ENCODE peak calls at places on chromosomes 16 and 17, in seven cellular contexts. D is MM.1S, G is activated B cell treated with CpG ODN at 0.5 μM for 24 hours, J is progenitor cell of endocrine pancreas, P is Calu3, A is thoracic aorta, K is lung. W is an unnamed sample.

GRCh38 chr16:69481901-69482341 is 57.5 kb downstream of the CYB5B start:
- DNase-seq in D (no peak), G (no peak), J (no peak), P (no peak), A (peak), K (peak), W (no peak)

GRCh38 chr16:5008311-5008731 is 25.4 kb downstream of the NAGPA start:
- DNase-seq in D (no peak), G (no peak), J (no peak), P (no peak), A (no peak), K (no peak), W (no peak)

GRCh38 chr16:58644765-58645487 is 15.3 kb upstream of the CNOT1 start:
- DNase-seq in D (no peak), G (no peak), J (no peak), P (peak), A (no peak), K (no peak), W (no peak)

GRCh38 chr17:82937411-82938371 is 97.9 kb upstream of the ZNF750 start:
- DNase-seq in D (no peak), G (no peak), J (no peak), P (no peak), A (no peak), K (no peak), W (no peak)

GRCh38 chr17:3986270-3986938 is 22.2 kb upstream of the ATP2A3 start:
- DNase-seq in D (peak), G (no peak), J (no peak), P (no peak), A (no peak), K (no peak), W (no peak)

GRCh38 chr16:9436175-9436574 is 344.7 kb downstream of the HAPSTR1 start:
- DNase-seq in D (no peak), G (no peak), J (no peak), P (no peak), A (no peak), K (no peak), W (no peak)

GRCh38 chr17:76847031-76847430 is 21.2 kb upstream of the MGAT5B start:
- DNase-seq in D (no peak), G (no peak), J (no peak), P (no peak), A (no peak), K (no peak), W (no peak)

GRCh38 chr16:84749815-84750214 is 50.0 kb downstream of the USP10 start:
- DNase-seq in D (no peak), G (no peak), J (no peak), P (no peak), A (no peak), K (no peak), W (no peak)

GRCh38 chr17:34683390-34683789 is 104.0 kb downstream of the TMEM132E start:
- DNase-seq in D (no peak), G (no peak), J (no peak), P (no peak), A (no peak), K (no peak), W (no peak)

GRCh38 chr17:37779554-37779953 is 34.7 kb upstream of the HNF1B start:
- DNase-seq in D (no peak), G (no peak), J (no peak), P (no peak), A (no peak), K (no peak), W (no peak)

GRCh38 chr17:21352221-21352980 is 23.8 kb upstream of the KCNJ12 start:
- DNase-seq in D (no peak), G (no peak), J (no peak), P (no peak), A (no peak), K (no peak), W (no peak)

GRCh38 chr17:60675997-60676396 is 1.7 kb upstream of the BCAS3 start:
- DNase-seq in D (no peak), G (no peak), J (no peak), P (no peak), A (no peak), K (no peak), W (no peak)

GRCh38 chr16:27529962-27530361 is 19.8 kb downstream of the GTF3C1 start:
- DNase-seq in D (no peak), G (no peak), J (no peak), P (no peak), A (no peak), K (no peak), W (no peak)

GRCh38 chr17:59846391-59847165 is 46.2 kb downstream of the TUBD1 start:
- DNase-seq in D (peak), G (peak), J (no peak), P (peak), A (no peak), K (peak), W (peak)

GRCh38 chr17:70110443-70110880 is 35.4 kb downstream of the KCNJ16 start:
- DNase-seq in D (no peak), G (no peak), J (no peak), P (no peak), A (no peak), K (no peak), W (no peak)

GRCh38 chr16:68146583-68146982 is 61.4 kb downstream of the NFATC3 start:
- DNase-seq in D (no peak), G (no peak), J (no peak), P (no peak), A (no peak), K (no peak), W (no peak)

GRCh38 chr17:42422412-42422957 is 571 bp downstream of the CAVIN1 start:
- DNase-seq in D (peak), G (peak), J (no peak), P (peak), A (no peak), K (no peak), W (peak)

GRCh38 chr17:75561927-75562603 is 25.5 kb upstream of the MYO15B start:
- DNase-seq in D (no peak), G (no peak), J (no peak), P (no peak), A (no peak), K (no peak), W (no peak)

GRCh38 chr17:69870751-69871199 is 204.2 kb upstream of the KCNJ16 start:
- DNase-seq in D (no peak), G (no peak), J (no peak), P (no peak), A (no peak), K (no peak), W (no peak)

GRCh38 chr16:154223-155030 is 2.0 kb downstream of the HBZ start:
- DNase-seq in D (no peak), G (peak), J (no peak), P (no peak), A (no peak), K (no peak), W (peak)

GRCh38 chr16:74298104-74298503 is 1.5 kb downstream of the PSMD7 start:
- DNase-seq in D (no peak), G (no peak), J (no peak), P (peak), A (no peak), K (no peak), W (no peak)

GRCh38 chr17:78692460-78693010 is 89.5 kb downstream of the CYTH1 start:
- DNase-seq in D (no peak), G (no peak), J (no peak), P (no peak), A (no peak), K (no peak), W (no peak)

GRCh38 chr17:21282231-21282630 is 2.3 kb upstream of the MAP2K3 start:
- DNase-seq in D (no peak), G (no peak), J (no peak), P (peak), A (peak), K (no peak), W (no peak)

GRCh38 chr17:8300629-8301242 is 5.5 kb upstream of the SLC25A35 start:
- DNase-seq in D (peak), G (peak), J (peak), P (peak), A (no peak), K (peak), W (peak)

GRCh38 chr16:89908236-89908635 is 10.4 kb upstream of the MC1R start:
- DNase-seq in D (no peak), G (no peak), J (no peak), P (no peak), A (no peak), K (no peak), W (no peak)

GRCh38 chr17:76076765-76077581 is 2.0 kb upstream of the ZACN start:
- DNase-seq in D (no peak), G (peak), J (no peak), P (no peak), A (no peak), K (no peak), W (peak)

GRCh38 chr16:84597518-84598390 is 20.1 kb downstream of the COTL1 start:
- DNase-seq in D (no peak), G (no peak), J (no peak), P (no peak), A (no peak), K (no peak), W (no peak)

GRCh38 chr16:12569061-12569460 is 234.6 kb downstream of the CPPED1 start:
- DNase-seq in D (no peak), G (no peak), J (no peak), P (no peak), A (no peak), K (no peak), W (no peak)

GRCh38 chr17:56891751-56892150 is 22.1 kb downstream of the TRIM25 start:
- DNase-seq in D (no peak), G (peak), J (no peak), P (no peak), A (no peak), K (peak), W (no peak)

GRCh38 chr17:57357830-57358426 is 101.6 kb downstream of the MSI2 start:
- DNase-seq in D (peak), G (no peak), J (no peak), P (peak), A (no peak), K (no peak), W (no peak)

GRCh38 chr16:19389246-19389645 is 28.4 kb upstream of the TMC5 start:
- DNase-seq in D (peak), G (peak), J (peak), P (peak), A (no peak), K (peak), W (peak)

GRCh38 chr17:60941028-60941427 is 263.4 kb downstream of the BCAS3 start:
- DNase-seq in D (no peak), G (no peak), J (no peak), P (no peak), A (peak), K (peak), W (no peak)

GRCh38 chr16:79013930-79014329 is 586.6 kb downstream of the MAF start:
- DNase-seq in D (no peak), G (no peak), J (no peak), P (no peak), A (no peak), K (no peak), W (no peak)

DNA sequence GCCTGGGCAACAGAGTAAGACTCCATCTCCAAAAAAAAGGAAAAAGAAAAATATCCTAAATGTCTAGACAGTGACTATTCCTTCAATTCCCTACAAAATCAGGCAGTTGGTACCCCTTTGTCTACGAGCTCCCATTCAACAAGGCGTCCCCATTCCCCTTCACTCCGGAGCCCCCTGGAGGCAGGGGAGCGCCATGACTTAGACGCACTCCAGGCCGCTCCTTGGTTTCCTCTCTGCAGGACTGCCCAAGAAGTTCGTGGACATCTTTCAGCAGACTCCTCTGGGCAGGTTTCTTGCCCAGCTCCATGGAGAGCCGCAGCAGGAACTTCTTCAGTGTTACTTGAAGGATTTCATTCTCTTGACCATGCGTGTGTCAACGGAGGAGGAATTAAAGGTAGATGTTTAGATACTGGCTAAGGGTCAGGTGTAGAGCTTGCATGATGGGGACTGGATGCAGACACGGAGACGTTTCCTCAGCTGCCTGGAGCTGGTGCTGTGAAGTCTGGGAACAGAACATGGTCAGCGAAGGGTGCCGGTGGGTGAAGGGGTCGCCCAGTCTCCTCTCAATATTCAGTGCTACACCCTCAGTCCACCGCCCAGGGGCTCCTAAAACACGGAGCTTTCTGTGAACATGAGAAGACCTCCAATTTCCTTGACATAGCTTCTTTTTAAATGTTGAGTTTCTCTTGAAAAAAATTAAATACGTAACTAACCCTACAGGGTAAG is 53.3 kb upstream of the ENDOV start:
- DNase-seq in D (no peak), G (no peak), J (no peak), P (peak), A (no peak), K (no peak), W (no peak)
- TF ChIP-seq CTCF in D (peak), G (no peak), J (peak), P (peak), A (peak), K (no peak), W (peak)

GRCh38 chr16:30355144-30355953 is at the start of gene CD2BP2:
- DNase-seq in D (peak), G (peak), J (peak), P (peak), A (peak), K (peak), W (peak)
- TF ChIP-seq CTCF in D (no peak), G (no peak), J (no peak), P (no peak), A (no peak), K (no peak), W (no peak)

GRCh38 chr17:49890077-49890821 is 42.4 kb upstream of the TAC4 start:
- DNase-seq in D (no peak), G (no peak), J (no peak), P (no peak), A (no peak), K (no peak), W (no peak)

GRCh38 chr17:49894761-49895160 is 46.9 kb upstream of the TAC4 start:
- DNase-seq in D (no peak), G (no peak), J (no peak), P (peak), A (no peak), K (no peak), W (no peak)

GRCh38 chr17:49889500-49889899 is 41.6 kb upstream of the TAC4 start:
- DNase-seq in D (no peak), G (no peak), J (no peak), P (no peak), A (no peak), K (no peak), W (no peak)

GRCh38 chr17:49890852-49891251 is 43.0 kb upstream of the TAC4 start:
- DNase-seq in D (no peak), G (no peak), J (no peak), P (no peak), A (no peak), K (no peak), W (no peak)

GRCh38 chr17:49891694-49892389 is 44.0 kb upstream of the TAC4 start:
- DNase-seq in D (no peak), G (no peak), J (no peak), P (no peak), A (no peak), K (no peak), W (no peak)
- TF ChIP-seq CTCF in D (no peak), G (no peak), J (no peak), P (no peak), A (no peak), K (no peak), W (no peak)

GRCh38 chr16:15034266-15035162 is 21.4 kb downstream of the NTAN1 start:
- DNase-seq in D (no peak), G (no peak), J (no peak), P (no peak), A (no peak), K (no peak), W (no peak)

GRCh38 chr16:15033309-15033707 is 22.6 kb downstream of the NTAN1 start:
- DNase-seq in D (no peak), G (no peak), J (no peak), P (no peak), A (no peak), K (no peak), W (no peak)

GRCh38 chr16:15032547-15033308 is 23.1 kb downstream of the NTAN1 start:
- DNase-seq in D (peak), G (no peak), J (no peak), P (no peak), A (no peak), K (no peak), W (no peak)

GRCh38 chr16:15031179-15031578 is 24.7 kb downstream of the NTAN1 start:
- DNase-seq in D (no peak), G (no peak), J (no peak), P (no peak), A (no peak), K (no peak), W (no peak)

DNA sequence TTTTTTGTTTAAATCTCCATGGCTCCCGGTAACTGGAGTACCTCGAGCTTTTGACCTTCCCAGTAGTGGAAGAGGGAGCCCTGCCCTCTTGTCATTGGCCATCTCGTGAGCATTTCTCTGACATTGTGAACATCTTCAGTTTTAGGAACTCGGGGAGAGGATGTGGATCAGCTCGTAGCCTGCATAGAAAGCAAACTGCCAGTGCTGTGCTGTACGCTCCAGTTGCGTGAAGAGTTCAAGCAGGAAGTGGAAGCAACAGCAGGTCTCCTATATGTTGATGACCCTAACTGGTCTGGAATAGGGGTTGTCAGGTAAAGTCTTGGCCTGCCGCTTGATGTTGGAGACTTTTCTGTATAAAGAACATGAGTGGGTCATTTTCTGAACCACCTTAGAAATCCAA is 24.3 kb downstream of the NTAN1 start:
- DNase-seq in D (no peak), G (no peak), J (no peak), P (no peak), A (no peak), K (no peak), W (no peak)
- TF ChIP-seq CTCF in D (no peak), G (no peak), J (no peak), P (no peak), A (no peak), K (no peak), W (no peak)

GRCh38 chr17:46770439-46770817 is 48.1 kb downstream of the WNT3 start:
- DNase-seq in D (no peak), G (no peak), J (no peak), P (no peak), A (no peak), K (no peak), W (no peak)

GRCh38 chr17:46772013-46772878 is 46.2 kb downstream of the WNT3 start:
- DNase-seq in D (no peak), G (peak), J (no peak), P (peak), A (no peak), K (peak), W (peak)

GRCh38 chr17:46771601-46772012 is 46.9 kb downstream of the WNT3 start:
- DNase-seq in D (no peak), G (no peak), J (no peak), P (peak), A (no peak), K (no peak), W (peak)

GRCh38 chr17:46769531-46770438 is 48.7 kb downstream of the WNT3 start:
- DNase-seq in D (no peak), G (no peak), J (no peak), P (no peak), A (no peak), K (no peak), W (peak)

GRCh38 chr17:46770818-46771600 is 47.5 kb downstream of the WNT3 start:
- DNase-seq in D (no peak), G (peak), J (peak), P (peak), A (no peak), K (no peak), W (peak)
- TF ChIP-seq CTCF in D (no peak), G (no peak), J (peak), P (peak), A (no peak), K (no peak), W (no peak)

GRCh38 chr17:80191192-80191591 is 21.4 kb downstream of the CARD14 start:
- DNase-seq in D (no peak), G (no peak), J (no peak), P (no peak), A (no peak), K (no peak), W (no peak)
- TF ChIP-seq CTCF in D (no peak), G (no peak), J (no peak), P (no peak), A (no peak), K (no peak), W (no peak)

GRCh38 chr16:88417684-88418476 is 35.1 kb downstream of the ZNF469 start:
- DNase-seq in D (no peak), G (no peak), J (no peak), P (no peak), A (no peak), K (no peak), W (no peak)
- TF ChIP-seq CTCF in D (no peak), G (no peak), J (no peak), P (no peak), A (no peak), K (no peak), W (no peak)

GRCh38 chr17:72056727-72057290 is 64.0 kb upstream of the SOX9 start:
- DNase-seq in D (no peak), G (no peak), J (no peak), P (no peak), A (no peak), K (no peak), W (no peak)
- TF ChIP-seq CTCF in D (no peak), G (no peak), J (no peak), P (no peak), A (no peak), K (no peak), W (peak)

DNA sequence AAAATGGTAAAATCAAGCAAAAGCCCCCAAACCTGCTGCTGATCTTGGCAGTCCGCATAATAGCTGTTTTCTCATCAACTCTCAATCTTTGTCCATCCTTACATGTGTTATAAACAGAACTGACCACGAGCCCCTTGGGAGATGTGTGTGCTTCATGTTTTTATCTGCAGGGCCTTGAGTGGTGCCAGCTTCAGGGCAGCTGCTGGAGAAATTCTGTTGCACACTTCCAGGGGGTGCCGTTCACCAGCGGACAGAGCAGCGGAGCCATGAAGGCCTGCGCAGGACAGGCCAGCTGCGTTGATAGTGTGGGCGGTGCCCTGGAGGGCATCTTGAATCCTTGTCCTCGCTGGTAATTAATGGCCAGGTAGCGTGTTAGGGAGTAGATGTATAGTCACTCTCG is 20.1 kb downstream of the MPRIP start:
- DNase-seq in D (no peak), G (no peak), J (no peak), P (no peak), A (no peak), K (no peak), W (no peak)
- TF ChIP-seq CTCF in D (no peak), G (no peak), J (no peak), P (no peak), A (no peak), K (no peak), W (no peak)

GRCh38 chr16:11482946-11483748 is 103.6 kb downstream of the LITAF start:
- DNase-seq in D (no peak), G (no peak), J (no peak), P (no peak), A (no peak), K (no peak), W (no peak)
- TF ChIP-seq CTCF in D (no peak), G (no peak), J (no peak), P (no peak), A (no peak), K (no peak), W (no peak)